ENCODE peak calls at places on chromosomes 13 and 19, in five cellular contexts. H, E, Q, L and W are unnamed samples.

GRCh38 chr13:111175372-111175771 is 60.3 kb downstream of the ARHGEF7 start:
- DNase-seq in H (no peak), E (no peak), Q (no peak), L (no peak), W (no peak)

GRCh38 chr13:39363393-39363792 is 239.6 kb downstream of the LHFPL6 start:
- DNase-seq in H (no peak), E (no peak), Q (no peak), L (no peak), W (no peak)

GRCh38 chr13:109595466-109595865 is 190.9 kb downstream of the IRS2 start:
- DNase-seq in H (no peak), E (no peak), Q (no peak), L (no peak), W (no peak)

GRCh38 chr19:18173054-18173571 is 500 bp upstream of the IFI30 start:
- DNase-seq in H (no peak), E (no peak), Q (no peak), L (no peak), W (no peak)

GRCh38 chr19:48196933-48197665 is 26.6 kb downstream of the ZSWIM9 start:
- DNase-seq in H (no peak), E (peak), Q (no peak), L (no peak), W (peak)

GRCh38 chr19:53088091-53088490 is 15.1 kb downstream of the ZNF160 start:
- DNase-seq in H (no peak), E (no peak), Q (no peak), L (no peak), W (no peak)

GRCh38 chr19:29467824-29468401 is 57.9 kb upstream of the VSTM2B start:
- DNase-seq in H (peak), E (no peak), Q (no peak), L (peak), W (peak)

GRCh38 chr19:39038098-39038497 is 5.7 kb upstream of the FBXO27 start:
- DNase-seq in H (peak), E (peak), Q (no peak), L (peak), W (peak)

GRCh38 chr13:21979156-21979819 is 308.4 kb downstream of the FGF9 start:
- DNase-seq in H (no peak), E (no peak), Q (no peak), L (no peak), W (no peak)

GRCh38 chr19:48997972-48998371 is 4.3 kb downstream of the RUVBL2 start:
- DNase-seq in H (peak), E (peak), Q (no peak), L (peak), W (peak)

GRCh38 chr13:92967923-92968322 is 258.7 kb upstream of the GPC6 start:
- DNase-seq in H (no peak), E (no peak), Q (no peak), L (peak), W (no peak)

GRCh38 chr13:23411220-23411619 is 22.3 kb downstream of the SACS start:
- DNase-seq in H (no peak), E (no peak), Q (no peak), L (no peak), W (no peak)

GRCh38 chr19:45455707-45456499 is 11.9 kb upstream of the FOSB start:
- DNase-seq in H (peak), E (peak), Q (no peak), L (peak), W (peak)

GRCh38 chr19:39307822-39308530 is 11.8 kb downstream of the IFNL1 start:
- DNase-seq in H (no peak), E (no peak), Q (no peak), L (no peak), W (no peak)

GRCh38 chr13:39787086-39787487 is 131.6 kb downstream of the COG6 start:
- DNase-seq in H (no peak), E (no peak), Q (no peak), L (no peak), W (no peak)

GRCh38 chr19:14000691-14001365 is 5.3 kb downstream of the RFX1 start:
- DNase-seq in H (no peak), E (no peak), Q (no peak), L (no peak), W (no peak)

GRCh38 chr13:23325191-23325590 is 108.3 kb downstream of the SACS start:
- DNase-seq in H (no peak), E (no peak), Q (peak), L (peak), W (no peak)

GRCh38 chr19:20162821-20163220 is 4.2 kb upstream of the ZNF486 start:
- DNase-seq in H (no peak), E (no peak), Q (no peak), L (no peak), W (no peak)

GRCh38 chr13:21949818-21950429 is 279.1 kb downstream of the FGF9 start:
- DNase-seq in H (no peak), E (no peak), Q (no peak), L (no peak), W (no peak)

GRCh38 chr13:24271611-24272451 is 37.5 kb upstream of the C1QTNF9 start:
- DNase-seq in H (no peak), E (no peak), Q (peak), L (peak), W (peak)

GRCh38 chr13:110923777-110924638 is 9.1 kb upstream of the ANKRD10 start:
- DNase-seq in H (no peak), E (no peak), Q (no peak), L (no peak), W (no peak)

GRCh38 chr13:37202264-37202663 is 96.8 kb upstream of the CSNK1A1L start:
- DNase-seq in H (no peak), E (no peak), Q (no peak), L (no peak), W (no peak)

DNA sequence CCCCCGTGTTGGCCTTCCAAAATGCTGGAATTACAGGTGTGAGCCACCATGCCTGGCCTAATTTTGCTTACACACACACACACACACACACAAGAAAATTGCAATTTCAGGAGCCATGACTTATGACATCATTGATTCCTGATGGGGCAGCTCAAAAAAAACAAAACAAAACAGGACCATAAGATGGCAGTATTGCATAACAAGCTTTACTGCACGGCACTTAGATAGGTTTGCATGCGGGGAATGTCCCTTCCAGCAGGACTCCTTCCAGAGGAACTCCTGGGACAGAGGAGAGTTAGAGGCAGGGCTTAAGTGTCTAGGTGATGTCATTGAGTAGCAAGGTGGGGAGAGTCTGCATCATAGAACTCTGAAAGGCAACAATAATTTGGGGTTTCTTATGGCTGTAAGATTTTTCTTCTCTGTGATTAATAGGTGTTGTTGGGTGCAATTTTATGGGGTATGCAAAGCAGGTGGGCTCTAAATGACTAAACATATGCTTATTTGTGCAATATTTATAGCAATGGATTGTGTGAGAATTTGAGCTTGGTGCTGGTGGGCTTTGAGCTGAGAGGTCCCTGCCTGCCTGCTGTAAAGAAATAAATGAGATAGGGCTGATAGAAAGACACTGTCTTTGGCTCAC is 9.0 kb upstream of the ACSBG2 start:
- DNase-seq in H (peak), E (peak), Q (peak), L (peak), W (peak)
- TF ChIP-seq REST in H (no peak), E (no peak), Q (no peak), L (no peak), W (no peak)

GRCh38 chr13:112968380-112968909 is 569 bp upstream of the MCF2L start:
- DNase-seq in H (peak), E (no peak), Q (no peak), L (no peak), W (peak)
- TF ChIP-seq SMC3 in H (no peak), E (no peak), Q (no peak), L (no peak), W (no peak)

GRCh38 chr13:97474581-97474980 is 40.6 kb downstream of the RAP2A start:
- DNase-seq in H (no peak), E (no peak), Q (no peak), L (no peak), W (no peak)

GRCh38 chr13:97468331-97468730 is 34.4 kb downstream of the RAP2A start:
- DNase-seq in H (no peak), E (no peak), Q (no peak), L (peak), W (peak)

GRCh38 chr13:97466782-97467181 is 32.8 kb downstream of the RAP2A start:
- DNase-seq in H (no peak), E (no peak), Q (no peak), L (no peak), W (no peak)

GRCh38 chr13:97471721-97472120 is 37.8 kb downstream of the RAP2A start:
- DNase-seq in H (no peak), E (no peak), Q (no peak), L (no peak), W (no peak)
- TF ChIP-seq REST in H (no peak), E (no peak), Q (no peak), L (no peak), W (no peak)

DNA sequence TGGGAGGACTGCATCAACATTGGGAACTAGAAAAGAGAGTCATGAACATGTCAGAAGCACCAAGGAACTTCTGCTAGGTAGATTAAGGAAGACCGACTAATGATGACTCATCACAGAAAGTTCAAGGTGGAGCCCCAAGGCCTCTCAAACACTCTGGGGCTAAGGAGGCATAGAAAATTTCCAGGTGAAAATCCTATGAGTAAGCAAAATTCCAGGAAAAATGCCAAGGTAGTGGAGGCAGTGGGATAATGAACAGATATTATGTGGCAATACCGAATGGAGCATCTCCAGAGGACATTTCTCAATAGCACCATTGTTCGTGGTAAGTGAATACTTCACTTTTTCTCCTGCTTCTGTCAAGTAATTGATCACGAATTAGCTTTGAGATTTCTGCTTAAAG is 336.5 kb downstream of the MZT1 start:
- DNase-seq in H (no peak), E (no peak), Q (no peak), L (peak), W (no peak)
- TF ChIP-seq SMC3 in H (no peak), E (no peak), Q (no peak), L (no peak), W (no peak)

GRCh38 chr19:4108767-4109625 is 14.9 kb downstream of the MAP2K2 start:
- DNase-seq in H (no peak), E (no peak), Q (peak), L (no peak), W (no peak)
- TF ChIP-seq REST in H (no peak), E (no peak), Q (no peak), L (no peak), W (no peak)

GRCh38 chr19:12952488-12953455 is 4.3 kb downstream of the GADD45GIP1 start:
- DNase-seq in H (no peak), E (peak), Q (no peak), L (no peak), W (peak)
- TF ChIP-seq SMC3 in H (no peak), E (no peak), Q (no peak), L (no peak), W (no peak)

GRCh38 chr13:73224708-73225107 is 165.9 kb downstream of the KLF5 start:
- DNase-seq in H (no peak), E (no peak), Q (no peak), L (no peak), W (no peak)
- TF ChIP-seq REST in H (no peak), E (no peak), Q (no peak), L (no peak), W (no peak)

DNA sequence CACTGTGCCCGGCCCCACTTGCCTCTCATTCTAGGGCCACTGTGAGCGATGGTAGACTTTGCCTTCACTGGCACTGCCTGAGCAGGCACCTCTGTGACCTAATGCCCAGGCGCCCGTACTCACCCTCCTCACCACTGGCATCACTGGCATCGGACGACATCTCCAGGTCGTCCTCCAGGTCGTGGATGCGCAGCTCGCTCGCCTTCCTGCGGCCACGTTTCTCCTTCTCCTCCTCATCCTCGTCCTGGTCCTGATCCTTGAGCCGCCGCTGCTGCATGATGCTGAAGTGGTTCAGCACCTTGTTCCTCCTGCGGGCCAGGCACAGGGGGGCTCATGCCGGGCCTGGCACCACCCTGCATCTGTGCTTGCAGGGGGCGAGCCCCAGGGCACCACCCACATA is 7.5 kb upstream of the PSPN start:
- DNase-seq in H (no peak), E (no peak), Q (no peak), L (no peak), W (no peak)
- TF ChIP-seq SMC3 in H (no peak), E (no peak), Q (no peak), L (no peak), W (no peak)

GRCh38 chr13:112248406-112248760 is 127.8 kb upstream of the SPACA7 start:
- DNase-seq in H (no peak), E (no peak), Q (no peak), L (no peak), W (no peak)
- TF ChIP-seq REST in H (no peak), E (no peak), Q (no peak), L (no peak), W (no peak)